ENCODE peak calls at places on chromosomes 16 and 17, in six cellular contexts. A, O, Q, R, C and E are unnamed samples.

GRCh38 chr17:81511800-81512559 is 619 bp downstream of the ACTG1 start:
- DNase-seq in A (peak), O (no peak), Q (no peak), R (no peak), C (peak), E (no peak)

GRCh38 chr16:67278773-67279295 is 498 bp upstream of the PLEKHG4 start:
- DNase-seq in A (peak), O (no peak), Q (no peak), R (peak), C (no peak), E (no peak)

GRCh38 chr16:69513180-69513966 is 52.4 kb upstream of the NFAT5 start:
- DNase-seq in A (peak), O (no peak), Q (no peak), R (peak), C (no peak), E (no peak)

GRCh38 chr17:64617125-64617780 is 44.9 kb downstream of the SMURF2 start:
- DNase-seq in A (no peak), O (no peak), Q (no peak), R (no peak), C (no peak), E (no peak)

GRCh38 chr17:49588726-49589555 is 13.3 kb downstream of the NXPH3 start:
- DNase-seq in A (no peak), O (no peak), Q (no peak), R (peak), C (peak), E (no peak)

GRCh38 chr16:9965079-9965478 is 217.1 kb downstream of the GRIN2A start:
- DNase-seq in A (peak), O (no peak), Q (no peak), R (no peak), C (no peak), E (no peak)

GRCh38 chr16:57621521-57622268 is 6.7 kb upstream of the ADGRG1 start:
- DNase-seq in A (no peak), O (no peak), Q (no peak), R (no peak), C (peak), E (no peak)

GRCh38 chr17:72185571-72185970 is 64.8 kb downstream of the SOX9 start:
- DNase-seq in A (no peak), O (no peak), Q (no peak), R (no peak), C (no peak), E (no peak)

GRCh38 chr16:74275031-74275636 is 21.5 kb upstream of the PSMD7 start:
- DNase-seq in A (peak), O (no peak), Q (no peak), R (peak), C (no peak), E (no peak)

GRCh38 chr17:30203471-30203981 is 32.0 kb downstream of the SLC6A4 start:
- DNase-seq in A (no peak), O (no peak), Q (no peak), R (no peak), C (no peak), E (no peak)

GRCh38 chr17:3594056-3594810 is 15.0 kb downstream of the TRPV1 start:
- DNase-seq in A (no peak), O (no peak), Q (no peak), R (peak), C (no peak), E (no peak)

GRCh38 chr17:40317880-40318834 is 9.2 kb downstream of the RARA start:
- DNase-seq in A (peak), O (peak), Q (peak), R (peak), C (peak), E (peak)